ENCODE peak calls at places on chromosomes 5 and 9, in five cellular contexts. F is SK-N-MC, H is lower lobe of right lung, J is cardiac muscle cell, R is colonic mucosa. M is an unnamed sample. For H3K9me3, the result is how much of the 10 kb centered on the place peaks cover.

GRCh38 chr5:82334856-82335255 is 56.7 kb upstream of the RPS23 start:
- DNase-seq in F (no peak), H (no peak), J (peak), R (no peak), M (no peak)

GRCh38 chr9:94717656-94718225 is 8.8 kb upstream of the AOPEP start:
- DNase-seq in F (no peak), H (no peak), J (no peak), R (no peak), M (no peak)

GRCh38 chr5:148474025-148474511 is 90.3 kb downstream of the FBXO38 start:
- DNase-seq in F (no peak), H (no peak), J (no peak), R (no peak), M (no peak)

GRCh38 chr9:132031467-132031866 is 48.2 kb downstream of the MED27 start:
- DNase-seq in F (no peak), H (no peak), J (no peak), R (no peak), M (no peak)

GRCh38 chr9:4316409-4316808 is 16.5 kb upstream of the GLIS3 start:
- DNase-seq in F (no peak), H (no peak), J (no peak), R (no peak), M (no peak)

GRCh38 chr9:36865731-36866635 is 168.1 kb downstream of the PAX5 start:
- DNase-seq in F (no peak), H (no peak), J (no peak), R (no peak), M (no peak)

GRCh38 chr5:179408646-179409045 is 63.4 kb upstream of the ADAMTS2 start:
- DNase-seq in F (no peak), H (no peak), J (no peak), R (no peak), M (no peak)

GRCh38 chr9:81414836-81415235 is 274.5 kb downstream of the TLE1 start:
- DNase-seq in F (no peak), H (no peak), J (no peak), R (no peak), M (no peak)

GRCh38 chr9:123364241-123364824 is 8.3 kb downstream of the CRB2 start:
- DNase-seq in F (no peak), H (no peak), J (no peak), R (no peak), M (no peak)

GRCh38 chr5:173866249-173867172 is 21.6 kb upstream of the CPEB4 start:
- DNase-seq in F (no peak), H (peak), J (no peak), R (no peak), M (no peak)

GRCh38 chr5:33324667-33325307 is 116.0 kb upstream of the TARS1 start:
- DNase-seq in F (no peak), H (no peak), J (no peak), R (no peak), M (no peak)

GRCh38 chr5:91110709-91111108 is 272.4 kb downstream of the ARRDC3 start:
- DNase-seq in F (no peak), H (no peak), J (no peak), R (no peak), M (no peak)

GRCh38 chr9:2526071-2526862 is 95.3 kb upstream of the VLDLR start:
- DNase-seq in F (no peak), H (no peak), J (no peak), R (no peak), M (no peak)

GRCh38 chr5:157068339-157068738 is 9.4 kb upstream of the HAVCR1 start:
- DNase-seq in F (no peak), H (no peak), J (no peak), R (no peak), M (no peak)

GRCh38 chr5:38465045-38465444 is 91.4 kb downstream of the LIFR start:
- DNase-seq in F (no peak), H (no peak), J (no peak), R (no peak), M (no peak)

GRCh38 chr5:64869419-64869818 is 100.7 kb downstream of the CWC27 start:
- DNase-seq in F (no peak), H (no peak), J (no peak), R (no peak), M (no peak)

GRCh38 chr9:95749493-95749892 is 126.0 kb upstream of the ERCC6L2 start:
- DNase-seq in F (no peak), H (no peak), J (no peak), R (no peak), M (no peak)

GRCh38 chr5:159071382-159071781 is 28.3 kb downstream of the EBF1 start:
- DNase-seq in F (no peak), H (no peak), J (no peak), R (no peak), M (no peak)

GRCh38 chr5:135843571-135844337 is 9.3 kb downstream of the SLC25A48 start:
- DNase-seq in F (no peak), H (no peak), J (no peak), R (peak), M (no peak)

DNA sequence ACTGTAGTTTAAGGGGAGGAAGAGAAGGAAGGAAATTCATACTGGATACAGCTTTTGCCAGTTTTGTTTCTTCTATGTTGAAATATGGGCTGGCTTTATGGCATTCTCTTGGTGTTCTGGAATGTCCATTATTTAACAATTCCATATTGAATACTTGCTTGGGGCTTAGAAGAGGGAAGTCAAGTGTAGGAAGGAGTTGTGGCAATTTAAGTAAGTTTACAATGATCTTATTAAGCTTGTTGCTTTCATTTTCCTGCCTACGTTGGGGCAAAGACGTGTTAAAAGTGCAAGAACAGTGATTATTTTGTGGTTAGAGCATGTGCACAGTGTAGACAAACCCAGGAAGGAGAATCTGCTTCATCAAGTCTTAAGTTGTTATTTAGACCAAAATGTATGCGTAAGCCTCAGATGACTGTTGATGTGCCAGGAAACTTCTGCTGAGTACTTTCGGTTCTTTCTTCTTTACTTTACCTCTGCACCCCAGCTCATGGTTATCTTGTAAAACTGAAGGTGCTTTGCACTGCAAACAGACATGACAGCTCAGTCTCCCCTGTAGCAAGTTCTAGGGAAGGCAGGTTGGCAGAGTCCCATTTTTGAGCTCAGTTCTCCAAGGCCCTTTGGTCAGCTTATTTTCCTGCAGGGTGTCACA is 75.8 kb downstream of the F2RL2 start:
- DNase-seq in F (no peak), H (no peak), J (no peak), R (peak), M (peak)
- H3K27ac ChIP-seq in F (peak), H (peak), J (no peak), R (peak), M (peak)

GRCh38 chr5:176986280-176986679 is 20.3 kb downstream of the UIMC1 start:
- DNase-seq in F (no peak), H (no peak), J (no peak), R (no peak), M (no peak)
- H3K9me3 ChIP-seq in F (under half), H (under half), J (under half), R (under half), M (under half)

DNA sequence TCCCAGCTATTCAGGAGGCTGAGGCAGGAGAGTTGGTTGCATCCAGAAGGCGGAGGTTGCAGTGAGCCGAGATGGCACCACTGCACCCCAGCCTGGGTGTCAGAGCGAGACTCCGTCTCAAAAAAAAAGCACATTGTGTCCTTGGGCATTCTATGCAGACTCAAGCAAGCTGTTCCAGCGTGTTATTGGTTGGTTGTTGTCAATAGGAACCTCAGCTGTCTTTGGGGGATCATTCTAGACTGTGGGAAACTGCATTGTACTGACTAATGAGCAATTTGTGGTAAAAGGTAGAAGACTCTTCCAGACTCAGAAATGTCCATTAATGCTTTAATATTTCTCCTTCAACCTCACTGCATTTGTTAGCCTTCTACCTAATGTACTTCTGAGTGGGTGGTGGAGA is 379.5 kb upstream of the GRAMD2B start:
- DNase-seq in F (no peak), H (no peak), J (no peak), R (no peak), M (no peak)
- H3K27ac ChIP-seq in F (no peak), H (no peak), J (peak), R (no peak), M (no peak)

GRCh38 chr9:122053951-122054350 is 39.2 kb downstream of the TTLL11 start:
- DNase-seq in F (no peak), H (no peak), J (no peak), R (no peak), M (no peak)

GRCh38 chr9:122053546-122053945 is 39.6 kb downstream of the TTLL11 start:
- DNase-seq in F (no peak), H (no peak), J (no peak), R (no peak), M (no peak)

GRCh38 chr9:122053056-122053455 is 40.1 kb downstream of the TTLL11 start:
- DNase-seq in F (no peak), H (no peak), J (no peak), R (no peak), M (no peak)

GRCh38 chr9:122050167-122050566 is 42.9 kb downstream of the TTLL11 start:
- DNase-seq in F (no peak), H (no peak), J (no peak), R (no peak), M (no peak)

DNA sequence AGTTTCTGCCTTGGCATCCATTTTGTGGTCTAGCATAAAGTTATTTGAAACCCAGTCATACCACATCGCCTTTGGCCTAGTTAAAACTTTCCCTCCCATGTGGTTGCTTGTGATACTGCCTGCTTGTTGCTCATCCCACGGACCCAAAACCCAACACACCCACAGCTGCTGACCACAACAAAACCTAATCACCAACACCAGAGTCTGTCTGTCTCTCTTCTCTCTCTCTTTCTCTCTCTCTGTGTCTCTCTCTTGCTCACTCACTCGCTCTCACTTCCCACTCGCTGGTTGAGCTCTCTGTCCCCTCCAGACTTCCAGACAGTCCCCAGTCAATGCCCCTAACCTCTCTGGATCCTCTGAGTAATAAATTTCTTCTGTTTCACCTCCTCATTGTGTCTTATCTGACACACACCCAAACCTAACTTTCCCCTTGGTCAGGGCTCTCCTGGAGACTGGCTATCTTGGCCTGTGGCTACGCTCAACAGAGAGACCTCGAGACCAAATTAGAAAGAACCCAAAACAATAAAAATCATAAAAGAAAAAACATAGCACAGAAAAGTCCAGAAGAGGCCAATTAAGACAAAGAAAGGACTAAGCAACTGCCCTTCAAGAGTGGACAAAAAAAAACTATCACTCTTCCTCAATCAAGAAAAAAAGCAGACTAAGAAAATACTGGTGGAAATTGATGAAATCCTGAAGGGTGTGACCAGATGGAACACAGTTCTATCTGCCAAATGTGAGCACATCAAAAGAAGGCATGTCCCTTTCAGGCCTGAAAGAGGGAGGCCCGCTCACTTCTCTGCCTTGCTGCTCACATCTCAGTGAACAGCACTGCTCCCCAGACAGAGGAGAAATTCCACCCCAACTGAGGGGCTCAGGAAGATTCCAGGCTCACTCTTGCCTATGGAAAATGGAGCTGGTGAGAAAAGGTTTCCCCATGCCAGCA is 41.4 kb downstream of the TTLL11 start:
- DNase-seq in F (no peak), H (no peak), J (no peak), R (no peak), M (no peak)
- H3K9me3 ChIP-seq in F (under half), H (under half), J (under half), R (under half), M (under half)

GRCh38 chr5:100905259-100905914 is 2.3 kb upstream of the ST8SIA4 start:
- DNase-seq in F (no peak), H (no peak), J (no peak), R (no peak), M (peak)

GRCh38 chr5:100901851-100902341 is 1.2 kb downstream of the ST8SIA4 start:
- DNase-seq in F (no peak), H (peak), J (peak), R (peak), M (peak)

GRCh38 chr5:100904259-100904822 is 1.3 kb upstream of the ST8SIA4 start:
- DNase-seq in F (no peak), H (peak), J (peak), R (peak), M (peak)

GRCh38 chr5:100902406-100903035 is 561 bp downstream of the ST8SIA4 start:
- DNase-seq in F (no peak), H (no peak), J (no peak), R (peak), M (no peak)

GRCh38 chr5:100903036-100903887 is at the start of gene ST8SIA4:
- DNase-seq in F (no peak), H (peak), J (peak), R (peak), M (peak)
- H3K27ac ChIP-seq in F (no peak), H (peak), J (no peak), R (peak), M (peak)

GRCh38 chr9:10052181-10052580 is 560.6 kb downstream of the PTPRD start:
- DNase-seq in F (no peak), H (no peak), J (no peak), R (no peak), M (no peak)
- H3K9me3 ChIP-seq in F (under half), H (under half), J (under half), R (under half), M (under half)

DNA sequence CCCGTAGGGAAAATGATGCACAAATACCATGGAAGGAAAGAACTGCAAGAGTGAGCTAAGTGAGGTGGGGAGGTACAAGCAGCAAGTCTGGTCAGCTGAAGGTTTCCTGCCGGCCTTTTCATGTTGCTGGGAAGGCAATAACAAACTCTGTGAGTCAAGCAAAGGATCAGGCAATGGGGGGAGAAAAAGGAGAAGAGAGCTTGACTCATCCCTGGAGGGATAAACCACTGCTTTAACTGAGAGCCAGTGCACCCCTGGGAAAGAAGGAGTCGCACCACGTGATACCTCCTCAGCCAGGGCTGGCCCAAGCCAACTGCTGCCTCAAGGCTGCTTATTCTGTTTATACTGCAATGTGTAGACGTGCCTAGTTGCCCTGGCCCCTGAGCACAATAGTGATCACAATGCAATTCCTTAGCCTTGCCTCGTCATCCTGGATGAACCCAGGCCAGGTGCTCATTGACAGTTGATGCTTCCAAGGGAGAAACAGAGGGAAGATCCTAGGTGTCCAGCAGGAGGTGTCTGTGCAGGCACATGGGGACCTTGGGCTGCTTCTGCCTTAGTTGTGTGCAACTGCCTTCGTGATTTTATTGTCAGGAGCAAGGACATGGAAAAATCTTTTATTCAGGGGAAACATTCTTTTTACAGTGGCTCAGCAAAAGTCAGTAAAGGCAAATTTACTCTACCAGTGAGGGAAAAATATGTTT is 203.0 kb upstream of the TUT7 start:
- DNase-seq in F (no peak), H (no peak), J (no peak), R (no peak), M (no peak)
- H3K27ac ChIP-seq in F (no peak), H (no peak), J (no peak), R (no peak), M (no peak)

GRCh38 chr9:138059196-138059595 is 181.6 kb downstream of the CACNA1B start:
- DNase-seq in F (no peak), H (no peak), J (no peak), R (no peak), M (no peak)
- H3K9me3 ChIP-seq in F (under half), H (under half), J (under half), R (under half), M (under half)

M was measured in CD8-positive, alpha-beta memory T cell.